ENCODE peak calls at places on chromosomes 12 and 14, in six cellular contexts. G is neural progenitor cell, S is lung, E is fibroblast of lung, J is HFF-Myc, R is fibroblast of mammary gland. Q is an unnamed sample.

GRCh38 chr12:66160704-66161103 is 9.1 kb downstream of the TMBIM4 start:
- DNase-seq in J (no peak), R (no peak), S (no peak), E (no peak), G (no peak), Q (no peak)

GRCh38 chr12:130495156-130495555 is 157.5 kb downstream of the PIWIL1 start:
- DNase-seq in G (no peak), J (no peak), E (no peak), R (no peak), S (no peak), Q (no peak)

GRCh38 chr12:131917139-131917710 is 11.9 kb upstream of the PUS1 start:
- DNase-seq in R (no peak), E (no peak), J (no peak), G (no peak), S (no peak), Q (no peak)

GRCh38 chr12:48061943-48062719 is 43.7 kb downstream of the SENP1 start:
- DNase-seq in S (no peak), E (no peak), R (no peak), G (peak), J (no peak), Q (no peak)

GRCh38 chr14:61345144-61345482 is 23.7 kb downstream of the PRKCH start:
- DNase-seq in G (no peak), E (no peak), R (no peak), S (no peak), J (no peak), Q (no peak)

GRCh38 chr12:96131230-96131788 is 62.9 kb upstream of the ELK3 start:
- DNase-seq in G (no peak), S (no peak), E (no peak), R (no peak), J (no peak), Q (no peak)

GRCh38 chr14:77310041-77310440 is 10.6 kb downstream of the POMT2 start:
- DNase-seq in J (no peak), S (no peak), E (peak), G (no peak), R (peak), Q (no peak)

GRCh38 chr12:57756406-57757341 is 1.8 kb downstream of the MARCHF9 start:
- DNase-seq in G (peak), S (no peak), E (no peak), R (no peak), J (no peak), Q (peak)

GRCh38 chr12:92974759-92975158 is 45.7 kb upstream of the EEA1 start:
- DNase-seq in S (no peak), J (no peak), R (no peak), G (no peak), E (no peak), Q (no peak)

GRCh38 chr12:21881950-21882349 is 59.3 kb downstream of the ABCC9 start:
- DNase-seq in J (no peak), R (no peak), E (no peak), G (no peak), S (no peak), Q (no peak)

GRCh38 chr12:132711169-132711843 is 664 bp downstream of the PGAM5 start:
- DNase-seq in E (peak), R (no peak), G (peak), J (no peak), S (no peak), Q (no peak)

GRCh38 chr14:64266206-64266605 is 28.0 kb downstream of the ESR2 start:
- DNase-seq in R (peak), E (peak), J (peak), S (no peak), G (no peak), Q (no peak)

GRCh38 chr12:89263153-89263552 is 89.1 kb downstream of the DUSP6 start:
- DNase-seq in R (no peak), S (no peak), E (no peak), G (no peak), J (no peak), Q (no peak)

GRCh38 chr12:54560374-54560858 is 11.0 kb downstream of the PDE1B start:
- DNase-seq in S (peak), R (peak), G (peak), J (peak), E (peak), Q (peak)

GRCh38 chr14:104886690-104887622 is 21.9 kb downstream of the CEP170B start:
- DNase-seq in S (no peak), R (no peak), G (no peak), E (no peak), J (no peak), Q (peak)

GRCh38 chr14:84084056-84084590 is 1445.8 kb upstream of the FLRT2 start:
- DNase-seq in E (no peak), R (no peak), G (no peak), J (no peak), S (no peak), Q (no peak)

GRCh38 chr14:40485688-40486087 is 1053.5 kb upstream of the FBXO33 start:
- DNase-seq in S (no peak), R (no peak), E (no peak), J (no peak), G (no peak), Q (no peak)

GRCh38 chr12:53214687-53215455 is 7.8 kb upstream of the ITGB7 start:
- DNase-seq in R (no peak), E (no peak), G (no peak), J (no peak), S (no peak), Q (no peak)

GRCh38 chr14:89429206-89430091 is 12.4 kb upstream of the FOXN3 start:
- DNase-seq in S (no peak), G (peak), R (no peak), E (peak), J (no peak), Q (no peak)

GRCh38 chr12:82818276-82819035 is 131.8 kb downstream of the TMTC2 start:
- DNase-seq in R (peak), S (no peak), E (peak), J (no peak), G (no peak), Q (no peak)

GRCh38 chr12:95205685-95206084 is 11.6 kb downstream of the FGD6 start:
- DNase-seq in G (peak), S (no peak), R (peak), J (no peak), E (peak), Q (no peak)

GRCh38 chr14:71387753-71388152 is 480.5 kb downstream of the PCNX1 start:
- DNase-seq in J (no peak), E (no peak), R (no peak), G (no peak), S (no peak), Q (no peak)

GRCh38 chr12:64678248-64678647 is 68.0 kb downstream of the RASSF3 start:
- DNase-seq in R (no peak), S (no peak), E (no peak), G (no peak), J (no peak), Q (no peak)
- TF ChIP-seq CTCF in R (no peak), S (no peak), E (no peak), G (peak), J (no peak), Q (peak)

GRCh38 chr14:22225526-22226133 is 363.4 kb downstream of the DAD1 start:
- DNase-seq in R (no peak), G (no peak), J (no peak), S (no peak), E (peak), Q (no peak)

GRCh38 chr14:22226381-22226780 is 362.6 kb downstream of the DAD1 start:
- DNase-seq in R (no peak), J (no peak), G (peak), E (no peak), S (no peak), Q (no peak)

GRCh38 chr14:22218729-22219128 is 370.3 kb downstream of the DAD1 start:
- DNase-seq in R (no peak), G (no peak), J (no peak), S (no peak), E (no peak), Q (no peak)

GRCh38 chr14:22221508-22221907 is 367.5 kb downstream of the DAD1 start:
- DNase-seq in R (peak), J (no peak), S (no peak), E (peak), G (peak), Q (no peak)

GRCh38 chr14:22220427-22220826 is 368.6 kb downstream of the DAD1 start:
- DNase-seq in R (no peak), S (no peak), G (no peak), E (peak), J (no peak), Q (no peak)
- TF ChIP-seq CTCF in R (peak), S (no peak), G (no peak), E (no peak), J (no peak), Q (no peak)

GRCh38 chr12:4743046-4743445 is 22.8 kb downstream of the GALNT8 start:
- DNase-seq in S (no peak), R (no peak), G (peak), E (no peak), J (no peak), Q (peak)
- TF ChIP-seq CTCF in S (no peak), R (no peak), G (no peak), E (no peak), J (no peak), Q (no peak)

DNA sequence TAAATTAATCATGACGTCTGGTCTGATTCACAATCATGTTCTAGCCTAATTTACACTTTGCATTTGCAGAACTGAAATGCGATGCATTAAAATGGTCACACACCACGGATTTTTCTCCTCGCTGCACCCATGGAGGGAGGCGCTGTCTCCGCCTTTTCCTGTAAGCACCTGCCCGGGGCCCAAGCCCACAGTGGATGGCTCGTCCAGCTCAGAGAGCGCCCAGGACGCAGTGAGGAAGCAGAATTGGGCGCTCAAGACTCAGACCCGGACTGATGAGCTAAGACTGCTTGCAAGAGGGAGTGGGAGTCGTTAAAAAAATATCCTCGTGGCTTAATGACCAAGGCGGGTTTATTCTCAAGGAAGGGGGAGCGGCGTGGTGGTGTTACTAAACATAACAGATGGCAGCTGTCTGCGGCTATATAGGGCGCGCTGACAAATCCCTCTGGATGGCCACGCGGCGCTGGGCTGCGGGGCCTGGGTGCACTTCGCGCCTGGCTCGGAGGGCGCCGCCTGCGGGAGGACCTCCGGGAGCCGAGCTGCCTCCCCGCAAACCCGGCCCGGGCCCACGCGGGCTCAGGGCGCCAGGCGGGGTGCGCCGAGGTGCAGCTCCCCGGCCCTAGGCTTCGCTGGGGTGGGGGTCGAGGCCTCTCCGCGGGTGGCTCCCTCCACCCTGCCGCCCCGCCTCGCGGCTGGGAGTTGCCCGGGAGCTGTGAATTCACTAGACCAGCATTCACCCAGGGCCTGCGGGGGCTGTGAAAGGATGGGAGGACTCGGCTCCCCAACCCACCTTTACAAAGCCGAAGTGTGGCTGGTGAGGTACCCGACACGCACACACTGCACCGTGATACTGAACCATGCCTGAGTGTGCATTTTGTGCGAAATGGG is 78.7 kb downstream of the PPM1A start:
- DNase-seq in J (no peak), S (no peak), G (peak), E (peak), R (peak), Q (peak)
- TF ChIP-seq CTCF in J (no peak), S (no peak), G (peak), E (no peak), R (no peak), Q (no peak)

GRCh38 chr12:106205208-106206069 is 42.4 kb downstream of the CKAP4 start:
- DNase-seq in R (no peak), E (no peak), G (peak), S (no peak), J (no peak), Q (no peak)
- TF ChIP-seq CTCF in R (no peak), E (no peak), G (peak), S (no peak), J (no peak), Q (no peak)

GRCh38 chr14:88380405-88380804 is 5.1 kb upstream of the SPATA7 start:
- DNase-seq in S (no peak), J (no peak), R (peak), G (no peak), E (peak), Q (no peak)
- TF ChIP-seq CTCF in S (no peak), J (peak), R (peak), G (peak), E (peak), Q (no peak)

GRCh38 chr12:71780207-71780822 is 25.7 kb downstream of the RAB21 start:
- DNase-seq in J (no peak), G (peak), S (no peak), E (peak), R (peak), Q (peak)
- TF ChIP-seq CTCF in J (peak), G (peak), S (peak), E (peak), R (peak), Q (peak)

GRCh38 chr12:68807576-68808387 is at the start of gene MDM2:
- DNase-seq in G (peak), S (peak), E (peak), R (peak), J (no peak), Q (peak)
- TF ChIP-seq CTCF in G (peak), S (peak), E (peak), R (peak), J (peak), Q (peak)

GRCh38 chr14:63045234-63045611 is at the start of gene KCNH5:
- DNase-seq in S (no peak), J (no peak), R (peak), E (peak), G (peak), Q (no peak)

GRCh38 chr14:63045612-63046320 is 508 bp upstream of the KCNH5 start:
- DNase-seq in E (peak), J (no peak), S (no peak), R (peak), G (peak), Q (no peak)

GRCh38 chr14:63039800-63040380 is 5.4 kb downstream of the KCNH5 start:
- DNase-seq in G (peak), R (peak), S (no peak), J (no peak), E (peak), Q (no peak)
- TF ChIP-seq CTCF in G (peak), R (peak), S (no peak), J (peak), E (peak), Q (no peak)